ENCODE peak calls at places on chromosomes 1 and 21, in seven cellular contexts. V is GM23338; S is endodermal cell; P is PC-9; Y is HCT116; R is CD8-positive, alpha-beta T cell; G is CD8-positive, alpha-beta memory T cell. O is an unnamed sample.

GRCh38 chr21:46355161-46356004 is 31.4 kb downstream of the PCNT start:
- DNase-seq in V (no peak), S (no peak), R (peak; percentile 9), G (no peak), Y (no peak), P (no peak), O (no peak)

GRCh38 chr1:47575855-47576757 is 138.3 kb downstream of the FOXD2 start:
- DNase-seq in Y (no peak), G (no peak), V (no peak), R (no peak), S (peak; percentile 75), P (no peak), O (no peak)

GRCh38 chr1:26541431-26541815 is 11.9 kb downstream of the RPS6KA1 start:
- DNase-seq in R (no peak), S (no peak), G (no peak), Y (no peak), P (no peak), V (no peak), O (no peak)

GRCh38 chr1:14487671-14488070 is 110.8 kb upstream of the KAZN start:
- DNase-seq in P (no peak), V (no peak), G (no peak), Y (no peak), S (no peak), R (no peak), O (no peak)

GRCh38 chr1:46549697-46550681 is 1.5 kb downstream of the KNCN start:
- DNase-seq in P (peak; percentile 37), S (peak; percentile 70), R (peak; percentile 13), V (peak; percentile 70), G (peak; percentile 61), Y (no peak), O (no peak)

GRCh38 chr1:33758698-33759097 is 105.2 kb upstream of the HMGB4 start:
- DNase-seq in G (no peak), V (no peak), Y (no peak), P (no peak), S (peak; percentile 18), R (no peak), O (no peak)

GRCh38 chr1:65813956-65814355 is 21.3 kb downstream of the PDE4B start:
- DNase-seq in V (no peak), P (no peak), Y (no peak), R (no peak), S (no peak), G (no peak), O (no peak)

GRCh38 chr1:212291505-212292134 is 6.4 kb downstream of the PPP2R5A start:
- DNase-seq in P (no peak), Y (peak; percentile 27), R (no peak), S (no peak), V (peak; percentile 86), G (no peak), O (no peak)

GRCh38 chr1:158095737-158096335 is 84.9 kb upstream of the CD1D start:
- DNase-seq in G (no peak), V (peak; percentile 85), R (no peak), Y (no peak), P (no peak), S (peak; percentile 80), O (no peak)

GRCh38 chr1:9086060-9086459 is 16.6 kb upstream of the SLC2A5 start:
- DNase-seq in R (no peak), V (no peak), Y (no peak), G (no peak), P (no peak), S (no peak), O (no peak)

GRCh38 chr1:241432241-241432640 is 75.2 kb upstream of the RGS7 start:
- DNase-seq in P (no peak), R (no peak), V (no peak), G (no peak), Y (no peak), S (no peak), O (no peak)

GRCh38 chr1:10736623-10737267 is 59.7 kb downstream of the CASZ1 start:
- DNase-seq in P (no peak), Y (no peak), V (no peak), G (no peak), S (no peak), R (no peak), O (no peak)

GRCh38 chr1:74512516-74512915 is at the start of gene LRRC53:
- DNase-seq in S (no peak), R (no peak), P (no peak), V (no peak), Y (no peak), G (no peak), O (no peak)

GRCh38 chr1:40802078-40803075 is 18.8 kb downstream of the KCNQ4 start:
- DNase-seq in R (peak; percentile 78), S (peak; percentile 97), V (peak; percentile 97), P (peak; percentile 69), G (peak; percentile 84), Y (peak; percentile 35), O (peak; percentile 95)

GRCh38 chr21:44475266-44475665 is 20.0 kb downstream of the LRRC3 start:
- DNase-seq in V (no peak), R (no peak), G (no peak), P (no peak), Y (no peak), S (no peak), O (peak; percentile 30)

GRCh38 chr1:229141701-229142377 is 129.1 kb upstream of the RAB4A start:
- DNase-seq in V (no peak), S (no peak), P (no peak), Y (no peak), G (no peak), R (no peak), O (no peak)

GRCh38 chr21:34779860-34780259 is 111.1 kb downstream of the CLIC6 start:
- DNase-seq in R (no peak), Y (no peak), P (no peak), S (no peak), V (no peak), G (no peak), O (no peak)

GRCh38 chr1:205351984-205352713 is 4.6 kb downstream of the KLHDC8A start:
- DNase-seq in V (peak; percentile 64), G (no peak), R (no peak), P (no peak), Y (no peak), S (peak; percentile 84), O (peak; percentile 64)

GRCh38 chr1:119083479-119083878 is 57.0 kb downstream of the WARS2 start:
- DNase-seq in R (no peak), G (no peak), V (no peak), S (no peak), Y (no peak), P (no peak), O (no peak)

GRCh38 chr1:189669846-189670245 is 807.8 kb downstream of the BRINP3 start:
- DNase-seq in P (no peak), G (no peak), Y (no peak), S (no peak), R (no peak), V (no peak), O (no peak)

GRCh38 chr1:27491748-27492700 is 2.1 kb upstream of the WASF2 start:
- DNase-seq in V (no peak), R (no peak), P (no peak), G (no peak), Y (no peak), S (no peak), O (peak; percentile 78)

GRCh38 chr1:195019385-195019784 is 1588.9 kb downstream of the KCNT2 start:
- DNase-seq in V (no peak), P (no peak), Y (peak; percentile 18), S (no peak), R (no peak), G (no peak), O (no peak)

GRCh38 chr21:28811860-28812259 is 180.8 kb downstream of the LTN1 start:
- DNase-seq in R (no peak), V (no peak), S (no peak), G (no peak), P (no peak), Y (no peak), O (no peak)

GRCh38 chr1:179178965-179179364 is 50.5 kb downstream of the ABL2 start:
- DNase-seq in G (no peak), Y (no peak), R (no peak), P (peak; percentile 57), S (no peak), V (no peak), O (no peak)

GRCh38 chr1:214957330-214958137 is 125.0 kb upstream of the KCNK2 start:
- DNase-seq in R (no peak), G (no peak), S (no peak), V (no peak), P (peak; percentile 44), Y (no peak), O (no peak)

GRCh38 chr1:32170991-32171390 is 8.5 kb upstream of the TXLNA start:
- DNase-seq in G (no peak), Y (no peak), R (no peak), V (no peak), S (no peak), P (no peak), O (no peak)
- H3K36me3 ChIP-seq in G (peaks cover 42% of the 10 kb centered on the region), Y (peaks cover 22% of the 10 kb centered on the region), R (peaks cover 39% of the 10 kb centered on the region), V (peaks cover 27% of the 10 kb centered on the region), S (peaks cover 86% of the 10 kb centered on the region), P (peaks cover 31% of the 10 kb centered on the region), O (no peaks in the 10 kb centered on the region)

GRCh38 chr1:239446611-239447010 is 60.2 kb downstream of the CHRM3 start:
- DNase-seq in Y (no peak), P (no peak), R (no peak), S (no peak), G (no peak), V (no peak), O (no peak)
- H3K4me3 ChIP-seq in Y (no peak overlapping the region), P (no peak overlapping the region), R (no peak overlapping the region), S (no peak overlapping the region), G (no peak overlapping the region), V (no peak overlapping the region), O (no peak overlapping the region)

DNA sequence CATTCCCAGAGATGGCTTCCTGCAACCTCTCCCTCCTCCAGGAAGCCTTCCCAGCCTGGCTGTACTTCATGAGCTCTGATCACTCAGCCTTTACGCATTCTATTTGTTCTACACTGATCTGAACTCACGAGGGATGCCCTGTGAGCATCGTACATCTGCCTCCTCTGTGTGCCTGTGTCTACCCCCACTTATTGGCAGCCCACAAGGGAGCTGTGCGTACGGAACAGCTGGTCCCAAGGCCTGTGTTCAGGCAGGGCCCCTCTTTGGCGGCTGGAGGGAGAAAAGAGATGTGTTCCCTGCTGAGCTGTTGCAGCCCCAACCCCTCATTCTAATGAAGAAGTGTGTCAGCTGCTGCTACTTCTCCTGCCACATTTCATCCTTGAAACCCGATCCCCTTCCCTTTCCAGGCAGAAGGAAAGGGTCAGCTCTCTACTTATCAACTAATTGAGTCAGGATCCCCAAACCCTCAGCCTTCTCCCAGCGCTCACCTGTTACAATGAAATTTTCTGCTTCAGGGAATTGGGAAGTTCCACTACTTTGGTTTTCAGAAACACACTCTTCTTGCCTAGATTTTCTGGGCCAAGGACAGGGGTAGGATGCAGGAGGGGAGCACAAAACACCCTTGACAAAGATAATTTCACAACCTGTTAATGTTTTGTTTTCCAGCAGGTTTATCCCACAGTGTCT is 3.2 kb downstream of the INKA2 start:
- DNase-seq in G (no peak), V (peak; percentile 79), P (no peak), Y (no peak), R (no peak), S (no peak), O (no peak)
- H3K27ac ChIP-seq in G (no peak overlapping the region), V (peak overlapping the region; percentile 55), P (no peak overlapping the region), Y (no peak overlapping the region), R (no peak overlapping the region), S (peak overlapping the region; percentile 4), O (no peak overlapping the region)

DNA sequence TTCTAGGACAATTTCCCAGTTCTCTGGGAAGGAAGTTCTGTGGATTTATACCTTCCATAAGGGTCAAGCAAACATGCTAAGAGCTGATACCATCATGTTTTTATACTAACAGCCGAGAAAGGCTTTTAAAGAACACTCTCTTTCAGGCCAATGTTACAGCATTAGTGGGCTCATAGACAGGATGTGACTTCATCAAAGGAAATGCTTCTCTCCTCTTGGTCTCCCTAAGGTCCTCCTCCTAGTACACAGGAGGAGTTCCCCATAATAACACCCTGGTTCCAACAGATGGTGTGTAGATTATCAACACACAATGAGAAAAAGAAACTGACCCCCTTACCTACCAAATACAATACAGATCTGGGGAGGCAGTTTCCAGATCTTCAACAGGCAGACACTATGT is 26.7 kb upstream of the GLIS1 start:
- DNase-seq in S (no peak), R (no peak), Y (no peak), G (no peak), P (no peak), V (no peak), O (no peak)
- H3K36me3 ChIP-seq in S (peaks cover 20% of the 10 kb centered on the region), R (no peaks in the 10 kb centered on the region), Y (peaks cover 9% of the 10 kb centered on the region), G (peaks cover 7% of the 10 kb centered on the region), P (peaks cover 16% of the 10 kb centered on the region), V (peaks cover 10% of the 10 kb centered on the region), O (peaks cover 4% of the 10 kb centered on the region)

O was measured in aorta.